ENCODE peak calls at places on chromosomes 1 and 21, in seven cellular contexts. O is activated CD8-positive, alpha-beta memory T cell treated with anti-CD3 and anti-CD28 coated beads, Interleukin-2, amount 10 ng/mL, durations not matched to agents 7 days and 5 days; B is SHP77; J is skeletal muscle cell; P is SJSA1; I is RPMI8226; K is mesothelial cell of epicardium. Q is an unnamed sample.

GRCh38 chr1:27007909-27008582 is 4.6 kb downstream of the TENT5B start:
- DNase-seq in O (no peak), I (no peak), J (no peak), B (no peak), P (no peak), K (peak; percentile 39), Q (no peak)

GRCh38 chr1:223466156-223466555 is 72.9 kb downstream of the CCDC185 start:
- DNase-seq in B (no peak), P (no peak), I (no peak), O (no peak), K (no peak), J (no peak), Q (no peak)

GRCh38 chr1:245156736-245157505 is 2.1 kb downstream of the KIF26B start:
- DNase-seq in K (no peak), P (no peak), B (peak; percentile 61), I (peak; percentile 25), J (no peak), O (no peak), Q (no peak)

GRCh38 chr1:180952657-180953013 is 39.9 kb downstream of the KIAA1614 start:
- DNase-seq in P (no peak), J (no peak), I (no peak), K (no peak), B (no peak), O (no peak), Q (no peak)

GRCh38 chr1:172821609-172822274 is 162.8 kb downstream of the FASLG start:
- DNase-seq in J (peak; percentile 72), K (no peak), I (peak; percentile 66), O (no peak), P (no peak), B (no peak), Q (no peak)

GRCh38 chr1:228194921-228195812 is 12.7 kb upstream of the OBSCN start:
- DNase-seq in K (no peak), B (no peak), J (no peak), P (peak; percentile 11), O (no peak), I (no peak), Q (no peak)

GRCh38 chr1:25472494-25472893 is 41.8 kb downstream of the MACO1 start:
- DNase-seq in P (no peak), J (no peak), K (no peak), O (no peak), B (no peak), I (no peak), Q (no peak)

GRCh38 chr1:94044290-94044790 is 76.6 kb downstream of the ABCA4 start:
- DNase-seq in I (no peak), O (no peak), K (no peak), P (no peak), B (peak; percentile 61), J (no peak), Q (no peak)

GRCh38 chr1:1940123-1940425 is 21.0 kb upstream of the TMEM52 start:
- DNase-seq in I (no peak), O (no peak), P (no peak), J (no peak), B (no peak), K (no peak), Q (no peak)

GRCh38 chr1:170075186-170075585 is 691 bp upstream of the KIFAP3 start:
- DNase-seq in P (no peak), O (no peak), I (no peak), B (no peak), K (no peak), J (no peak), Q (no peak)

GRCh38 chr1:192303029-192303428 is 13.8 kb upstream of the RGS21 start:
- DNase-seq in K (no peak), J (no peak), I (no peak), P (no peak), B (no peak), O (no peak), Q (no peak)

GRCh38 chr1:162228586-162228985 is 148.1 kb downstream of the SPATA46 start:
- DNase-seq in I (no peak), B (no peak), O (no peak), P (no peak), K (no peak), J (no peak), Q (no peak)

GRCh38 chr1:237938553-237938952 is 47.8 kb upstream of the ZP4 start:
- DNase-seq in K (no peak), O (no peak), P (no peak), J (no peak), I (peak; percentile 69), B (peak; percentile 2), Q (no peak)

GRCh38 chr1:108028841-108029401 is 63.9 kb upstream of the VAV3 start:
- DNase-seq in O (no peak), I (no peak), K (no peak), B (no peak), P (no peak), J (no peak), Q (no peak)

GRCh38 chr1:17564458-17565393 is 25.2 kb downstream of the ARHGEF10L start:
- DNase-seq in K (no peak), I (no peak), B (peak; percentile 54), J (no peak), O (no peak), P (no peak), Q (no peak)

GRCh38 chr1:32817815-32818786 is 648 bp downstream of the S100PBP start:
- DNase-seq in J (no peak), K (peak; percentile 74), O (peak; percentile 68), P (peak; percentile 90), B (peak; percentile 71), I (peak; percentile 64), Q (peak; percentile 83)

GRCh38 chr1:235597867-235598553 is 51.6 kb downstream of the GNG4 start:
- DNase-seq in B (no peak), O (no peak), P (no peak), J (no peak), K (no peak), I (peak; percentile 39), Q (no peak)

GRCh38 chr1:17579951-17580939 is 40.7 kb downstream of the ARHGEF10L start:
- DNase-seq in O (no peak), I (no peak), J (no peak), B (peak; percentile 32), K (no peak), P (no peak), Q (no peak)

GRCh38 chr1:61054636-61055035 is 27.7 kb upstream of the NFIA start:
- DNase-seq in K (no peak), I (no peak), P (no peak), O (no peak), J (no peak), B (no peak), Q (no peak)

GRCh38 chr1:28056129-28056925 is 32.1 kb downstream of the EYA3 start:
- DNase-seq in O (peak; percentile 80), J (no peak), B (no peak), I (no peak), P (no peak), K (no peak), Q (no peak)

GRCh38 chr1:107622540-107622939 is 342.4 kb downstream of the VAV3 start:
- DNase-seq in K (no peak), I (no peak), B (no peak), P (no peak), J (no peak), O (no peak), Q (no peak)

GRCh38 chr21:36068748-36069398 is 951 bp upstream of the CBR1 start:
- DNase-seq in O (no peak), K (no peak), J (no peak), P (no peak), I (no peak), B (no peak), Q (no peak)

GRCh38 chr21:29256125-29256895 is 42.4 kb upstream of the BACH1 start:
- DNase-seq in B (peak; percentile 44), O (no peak), J (no peak), P (no peak), I (no peak), K (no peak), Q (no peak)

GRCh38 chr1:238658766-238659165 is 727.6 kb upstream of the CHRM3 start:
- DNase-seq in J (no peak), P (no peak), I (no peak), O (no peak), K (no peak), B (no peak), Q (no peak)

GRCh38 chr21:35371217-35371616 is 322.1 kb upstream of the RUNX1 start:
- DNase-seq in P (no peak), J (no peak), B (no peak), O (no peak), I (no peak), K (no peak), Q (no peak)